ENCODE peak calls at places on chromosomes 3 and 15, in five cellular contexts. One of them, this sample, is unnamed.

GRCh38 chr15:57667171-57667924 is 39.2 kb upstream of the POLR2M start:
- DNase-seq in EH: peak; percentile 89
- DNase-seq in NCI-H1930: no peak
- DNase-seq in posterior cingulate gyrus: no peak
- DNase-seq in iris pigment epithelial cell: peak; percentile 66
- DNase-seq in this sample: no peak

GRCh38 chr3:190306513-190307163 is 15.6 kb downstream of the CLDN1 start:
- DNase-seq in iris pigment epithelial cell: peak; percentile 92
- DNase-seq in posterior cingulate gyrus: no peak
- DNase-seq in NCI-H1930: peak; percentile 0
- DNase-seq in EH: no peak
- DNase-seq in this sample: no peak

GRCh38 chr3:37779289-37780152 is 82.2 kb upstream of the CTDSPL start:
- DNase-seq in EH: peak; percentile 80
- DNase-seq in NCI-H1930: peak; percentile 16
- DNase-seq in iris pigment epithelial cell: peak; percentile 87
- DNase-seq in posterior cingulate gyrus: no peak
- DNase-seq in this sample: peak; percentile 60

GRCh38 chr3:30644615-30645014 is 38.2 kb downstream of the TGFBR2 start:
- DNase-seq in iris pigment epithelial cell: peak; percentile 88
- DNase-seq in EH: peak; percentile 86
- DNase-seq in NCI-H1930: no peak
- DNase-seq in posterior cingulate gyrus: no peak
- DNase-seq in this sample: no peak

GRCh38 chr15:96344706-96345559 is 14.4 kb downstream of the NR2F2 start:
- DNase-seq in posterior cingulate gyrus: no peak
- DNase-seq in NCI-H1930: no peak
- DNase-seq in EH: no peak
- DNase-seq in iris pigment epithelial cell: no peak
- DNase-seq in this sample: no peak

GRCh38 chr15:91874992-91875651 is 21.6 kb downstream of the SLCO3A1 start:
- DNase-seq in iris pigment epithelial cell: no peak
- DNase-seq in NCI-H1930: no peak
- DNase-seq in EH: no peak
- DNase-seq in posterior cingulate gyrus: no peak
- DNase-seq in this sample: peak; percentile 50

GRCh38 chr15:63056843-63057242 is 14.3 kb downstream of the TPM1 start:
- DNase-seq in iris pigment epithelial cell: no peak
- DNase-seq in NCI-H1930: no peak
- DNase-seq in EH: peak; percentile 51
- DNase-seq in posterior cingulate gyrus: peak; percentile 74
- DNase-seq in this sample: peak; percentile 58

GRCh38 chr15:94453227-94453626 is 221.9 kb downstream of the MCTP2 start:
- DNase-seq in iris pigment epithelial cell: no peak
- DNase-seq in EH: no peak
- DNase-seq in NCI-H1930: no peak
- DNase-seq in posterior cingulate gyrus: no peak
- DNase-seq in this sample: no peak

GRCh38 chr3:147113293-147114045 is 292.9 kb downstream of the ZIC4 start:
- DNase-seq in NCI-H1930: no peak
- DNase-seq in iris pigment epithelial cell: peak; percentile 93
- DNase-seq in EH: peak; percentile 94
- DNase-seq in posterior cingulate gyrus: no peak
- DNase-seq in this sample: no peak

GRCh38 chr3:15284121-15284889 is 48.1 kb downstream of the SH3BP5 start:
- DNase-seq in EH: peak; percentile 37
- DNase-seq in NCI-H1930: no peak
- DNase-seq in posterior cingulate gyrus: no peak
- DNase-seq in iris pigment epithelial cell: no peak
- DNase-seq in this sample: peak; percentile 86

GRCh38 chr3:112128843-112129727 is 4.0 kb downstream of the GCSAM start:
- DNase-seq in NCI-H1930: no peak
- DNase-seq in EH: peak; percentile 75
- DNase-seq in iris pigment epithelial cell: peak; percentile 69
- DNase-seq in posterior cingulate gyrus: no peak
- DNase-seq in this sample: no peak

GRCh38 chr3:20406621-20407020 is 220.6 kb upstream of the SGO1 start:
- DNase-seq in NCI-H1930: no peak
- DNase-seq in iris pigment epithelial cell: peak; percentile 1
- DNase-seq in EH: no peak
- DNase-seq in posterior cingulate gyrus: no peak
- DNase-seq in this sample: no peak

GRCh38 chr15:85752591-85752990 is 42.1 kb downstream of the KLHL25 start:
- DNase-seq in NCI-H1930: no peak
- DNase-seq in EH: no peak
- DNase-seq in posterior cingulate gyrus: no peak
- DNase-seq in iris pigment epithelial cell: no peak
- DNase-seq in this sample: peak; percentile 94

GRCh38 chr15:47678047-47678446 is 39.3 kb upstream of the SEMA6D start:
- DNase-seq in posterior cingulate gyrus: no peak
- DNase-seq in EH: no peak
- DNase-seq in iris pigment epithelial cell: peak; percentile 10
- DNase-seq in NCI-H1930: no peak
- DNase-seq in this sample: no peak

GRCh38 chr3:81554348-81554747 is 207.1 kb downstream of the GBE1 start:
- DNase-seq in NCI-H1930: no peak
- DNase-seq in iris pigment epithelial cell: peak; percentile 41
- DNase-seq in posterior cingulate gyrus: no peak
- DNase-seq in EH: peak; percentile 94
- DNase-seq in this sample: no peak

GRCh38 chr3:148930785-148931184 is 60.6 kb upstream of the GYG1 start:
- DNase-seq in posterior cingulate gyrus: no peak
- DNase-seq in NCI-H1930: no peak
- DNase-seq in iris pigment epithelial cell: peak; percentile 90
- DNase-seq in EH: peak; percentile 87
- DNase-seq in this sample: no peak

GRCh38 chr15:84864429-84864795 is 20.1 kb upstream of the SLC28A1 start:
- DNase-seq in iris pigment epithelial cell: no peak
- DNase-seq in NCI-H1930: no peak
- DNase-seq in posterior cingulate gyrus: no peak
- DNase-seq in EH: no peak
- DNase-seq in this sample: no peak

GRCh38 chr3:63937661-63938651 is 25.8 kb upstream of the SCAANT1 start:
- DNase-seq in NCI-H1930: no peak
- DNase-seq in EH: no peak
- DNase-seq in iris pigment epithelial cell: no peak
- DNase-seq in posterior cingulate gyrus: no peak
- DNase-seq in this sample: peak; percentile 8

GRCh38 chr3:185837409-185837808 is 12.6 kb upstream of the IGF2BP2 start:
- DNase-seq in iris pigment epithelial cell: no peak
- DNase-seq in posterior cingulate gyrus: no peak
- DNase-seq in EH: peak; percentile 18
- DNase-seq in NCI-H1930: no peak
- DNase-seq in this sample: no peak

GRCh38 chr3:171458056-171458856 is 1.9 kb downstream of the TNIK start:
- DNase-seq in iris pigment epithelial cell: no peak
- DNase-seq in posterior cingulate gyrus: no peak
- DNase-seq in EH: no peak
- DNase-seq in NCI-H1930: no peak
- DNase-seq in this sample: peak; percentile 39

GRCh38 chr3:35322070-35322469 is 317.3 kb upstream of the ARPP21 start:
- DNase-seq in iris pigment epithelial cell: peak; percentile 59
- DNase-seq in EH: peak; percentile 1
- DNase-seq in posterior cingulate gyrus: no peak
- DNase-seq in NCI-H1930: no peak
- DNase-seq in this sample: no peak

GRCh38 chr15:51030649-51031316 is 63.9 kb downstream of the TNFAIP8L3 start:
- DNase-seq in iris pigment epithelial cell: peak; percentile 87
- DNase-seq in NCI-H1930: no peak
- DNase-seq in posterior cingulate gyrus: no peak
- DNase-seq in EH: peak; percentile 92
- DNase-seq in this sample: peak; percentile 65

GRCh38 chr3:170764017-170764416 is 106.0 kb downstream of the RPL22L1 start:
- DNase-seq in posterior cingulate gyrus: no peak
- DNase-seq in iris pigment epithelial cell: no peak
- DNase-seq in NCI-H1930: no peak
- DNase-seq in EH: no peak
- DNase-seq in this sample: no peak

GRCh38 chr3:195117978-195118581 is 152.9 kb downstream of the XXYLT1 start:
- DNase-seq in EH: peak; percentile 45
- DNase-seq in iris pigment epithelial cell: peak; percentile 45
- DNase-seq in NCI-H1930: no peak
- DNase-seq in posterior cingulate gyrus: no peak
- DNase-seq in this sample: no peak

GRCh38 chr3:48119495-48120193 is 68.6 kb downstream of the CDC25A start:
- DNase-seq in posterior cingulate gyrus: no peak
- DNase-seq in iris pigment epithelial cell: peak; percentile 38
- DNase-seq in EH: peak; percentile 76
- DNase-seq in NCI-H1930: no peak
- DNase-seq in this sample: peak; percentile 23

GRCh38 chr15:57772223-57772957 is 65.9 kb downstream of the POLR2M start:
- DNase-seq in posterior cingulate gyrus: no peak
- DNase-seq in NCI-H1930: no peak
- DNase-seq in EH: peak; percentile 58
- DNase-seq in iris pigment epithelial cell: peak; percentile 50
- DNase-seq in this sample: no peak

GRCh38 chr3:33915796-33916589 is 117.6 kb downstream of the PDCD6IP start:
- DNase-seq in NCI-H1930: no peak
- DNase-seq in iris pigment epithelial cell: peak; percentile 23
- DNase-seq in posterior cingulate gyrus: peak; percentile 77
- DNase-seq in EH: peak; percentile 27
- DNase-seq in this sample: peak; percentile 5

GRCh38 chr15:43920815-43921214 is 94.0 kb downstream of the WDR76 start:
- DNase-seq in EH: peak; percentile 43
- DNase-seq in NCI-H1930: no peak
- DNase-seq in posterior cingulate gyrus: no peak
- DNase-seq in iris pigment epithelial cell: peak; percentile 66
- DNase-seq in this sample: peak; percentile 85

GRCh38 chr3:66303556-66303955 is 82.8 kb downstream of the SLC25A26 start:
- DNase-seq in NCI-H1930: no peak
- DNase-seq in EH: no peak
- DNase-seq in posterior cingulate gyrus: no peak
- DNase-seq in iris pigment epithelial cell: no peak
- DNase-seq in this sample: no peak

GRCh38 chr3:129199366-129199765 is 15.7 kb upstream of the CNBP start:
- DNase-seq in EH: no peak
- DNase-seq in NCI-H1930: no peak
- DNase-seq in posterior cingulate gyrus: no peak
- DNase-seq in iris pigment epithelial cell: no peak
- DNase-seq in this sample: no peak

GRCh38 chr3:40207796-40208195 is 101.7 kb upstream of the EIF1B start:
- DNase-seq in iris pigment epithelial cell: peak; percentile 21
- DNase-seq in NCI-H1930: no peak
- DNase-seq in posterior cingulate gyrus: no peak
- DNase-seq in EH: no peak
- DNase-seq in this sample: no peak

GRCh38 chr15:73900129-73900712 is 26.0 kb upstream of the LOXL1 start:
- DNase-seq in posterior cingulate gyrus: no peak
- DNase-seq in iris pigment epithelial cell: no peak
- DNase-seq in NCI-H1930: no peak
- DNase-seq in EH: peak; percentile 36
- DNase-seq in this sample: no peak

GRCh38 chr3:143608966-143609365 is 239.3 kb downstream of the SLC9A9 start:
- DNase-seq in posterior cingulate gyrus: no peak
- DNase-seq in NCI-H1930: no peak
- DNase-seq in EH: peak; percentile 11
- DNase-seq in iris pigment epithelial cell: peak; percentile 98
- DNase-seq in this sample: no peak

GRCh38 chr3:45252833-45253232 is 26.7 kb upstream of the TMEM158 start:
- DNase-seq in posterior cingulate gyrus: no peak
- DNase-seq in EH: no peak
- DNase-seq in iris pigment epithelial cell: no peak
- DNase-seq in NCI-H1930: no peak
- DNase-seq in this sample: no peak

This sample was measured in thyroid gland.